ENCODE peak calls at places on chromosomes 12 and 14, in eight cellular contexts. C is AG08395; I is mesenchymal stem cell; D is activated CD4-positive, alpha-beta T cell treated with anti-CD3 and anti-CD28 coated beads for 48 hours; O is pancreas; S is LoVo; K is SHP77 treated with DMSO at 0.1 percent for 48 hours; Z is T-helper 2 cell. L is an unnamed sample.

GRCh38 chr12:52496590-52497071 is 3.6 kb upstream of the KRT6A start:
- DNase-seq in C (peak), I (peak), D (no peak), O (no peak), S (peak), K (no peak), Z (no peak), L (no peak)

GRCh38 chr14:81285250-81285649 is 64.5 kb upstream of the GTF2A1 start:
- DNase-seq in C (no peak), I (no peak), D (no peak), O (no peak), S (no peak), K (no peak), Z (no peak), L (no peak)

GRCh38 chr12:7289743-7290142 is 14.1 kb upstream of the ACSM4 start:
- DNase-seq in C (no peak), I (no peak), D (no peak), O (no peak), S (no peak), K (no peak), Z (no peak), L (no peak)

GRCh38 chr14:93946506-93947170 is 19.5 kb downstream of the FAM181A start:
- DNase-seq in C (no peak), I (peak), D (no peak), O (no peak), S (no peak), K (no peak), Z (no peak), L (peak)

GRCh38 chr12:38875571-38876228 is 29.7 kb downstream of the CPNE8 start:
- DNase-seq in C (no peak), I (no peak), D (no peak), O (no peak), S (no peak), K (no peak), Z (no peak), L (no peak)

GRCh38 chr14:95891742-95892141 is 15.1 kb downstream of the TUNAR start:
- DNase-seq in C (peak), I (no peak), D (no peak), O (no peak), S (peak), K (no peak), Z (no peak), L (no peak)

GRCh38 chr14:60655898-60656754 is 6.8 kb upstream of the SIX1 start:
- DNase-seq in C (no peak), I (peak), D (peak), O (no peak), S (no peak), K (no peak), Z (peak), L (no peak)

GRCh38 chr14:104353921-104354701 is 215.7 kb downstream of the KIF26A start:
- DNase-seq in C (no peak), I (no peak), D (no peak), O (no peak), S (no peak), K (no peak), Z (no peak), L (peak)

GRCh38 chr14:23776296-23776695 is 140.1 kb downstream of the DHRS2 start:
- DNase-seq in C (no peak), I (no peak), D (no peak), O (no peak), S (no peak), K (no peak), Z (no peak), L (no peak)

GRCh38 chr14:75393794-75394193 is 34.0 kb upstream of the JDP2 start:
- DNase-seq in C (no peak), I (no peak), D (no peak), O (no peak), S (no peak), K (no peak), Z (no peak), L (no peak)

GRCh38 chr12:121748218-121748570 is 35.6 kb downstream of the TMEM120B start:
- DNase-seq in C (no peak), I (no peak), D (no peak), O (no peak), S (no peak), K (no peak), Z (no peak), L (no peak)

GRCh38 chr12:96070670-96071279 is 35.4 kb upstream of the LTA4H start:
- DNase-seq in C (no peak), I (peak), D (no peak), O (no peak), S (no peak), K (no peak), Z (peak), L (no peak)

GRCh38 chr12:2129076-2129475 is 76.3 kb downstream of the CACNA1C start:
- DNase-seq in C (peak), I (peak), D (no peak), O (no peak), S (no peak), K (no peak), Z (no peak), L (no peak)

GRCh38 chr12:114669501-114670256 is 14.3 kb downstream of the TBX3 start:
- DNase-seq in C (peak), I (peak), D (no peak), O (no peak), S (no peak), K (no peak), Z (no peak), L (no peak)

GRCh38 chr14:94043756-94044475 is 17.8 kb downstream of the OTUB2 start:
- DNase-seq in C (no peak), I (no peak), D (no peak), O (no peak), S (no peak), K (no peak), Z (no peak), L (no peak)

GRCh38 chr12:87127272-87127671 is 871.1 kb upstream of the MGAT4C start:
- DNase-seq in C (no peak), I (no peak), D (no peak), O (no peak), S (no peak), K (no peak), Z (no peak), L (no peak)

GRCh38 chr14:101721951-101722661 is 39.4 kb upstream of the PPP2R5C start:
- DNase-seq in C (peak), I (peak), D (peak), O (no peak), S (peak), K (no peak), Z (peak), L (peak)

GRCh38 chr14:90545966-90546751 is 149.3 kb downstream of the CALM1 start:
- DNase-seq in C (no peak), I (no peak), D (no peak), O (peak), S (no peak), K (no peak), Z (no peak), L (peak)

GRCh38 chr12:131895640-131896079 is 1.2 kb downstream of the ULK1 start:
- DNase-seq in C (no peak), I (peak), D (peak), O (peak), S (no peak), K (no peak), Z (peak), L (no peak)

GRCh38 chr14:22865424-22866215 is 5.9 kb upstream of the LRP10 start:
- DNase-seq in C (no peak), I (no peak), D (peak), O (no peak), S (no peak), K (no peak), Z (no peak), L (peak)

GRCh38 chr14:100327128-100327527 is 4.0 kb downstream of the SLC25A47 start:
- DNase-seq in C (no peak), I (no peak), D (no peak), O (no peak), S (no peak), K (no peak), Z (no peak), L (no peak)

L was measured in mucosa of descending colon.